ENCODE peak calls at places on chromosomes 3 and 15, in seven cellular contexts. V, C, N, A, I, W and Z are unnamed samples.

GRCh38 chr3:52237006-52237658 is 1.8 kb downstream of the TWF2 start:
- DNase-seq in V (peak), C (peak), N (no peak), A (no peak), I (no peak), W (no peak), Z (no peak)

GRCh38 chr3:4906107-4906621 is 73.1 kb upstream of the BHLHE40 start:
- DNase-seq in V (peak), C (no peak), N (no peak), A (no peak), I (no peak), W (peak), Z (no peak)

GRCh38 chr3:17175187-17175839 is 290.6 kb downstream of the PLCL2 start:
- DNase-seq in V (peak), C (no peak), N (no peak), A (no peak), I (no peak), W (no peak), Z (no peak)

GRCh38 chr3:183309276-183309675 is 56.2 kb downstream of the B3GNT5 start:
- DNase-seq in V (no peak), C (peak), N (no peak), A (no peak), I (no peak), W (no peak), Z (no peak)

GRCh38 chr3:135905058-135905724 is 60.3 kb upstream of the PPP2R3A start:
- DNase-seq in V (peak), C (no peak), N (no peak), A (no peak), I (no peak), W (no peak), Z (no peak)

GRCh38 chr3:12357456-12357855 is 68.6 kb downstream of the PPARG start:
- DNase-seq in V (no peak), C (no peak), N (no peak), A (no peak), I (no peak), W (no peak), Z (no peak)

GRCh38 chr3:34183581-34184313 is 385.3 kb downstream of the PDCD6IP start:
- DNase-seq in V (no peak), C (no peak), N (no peak), A (no peak), I (no peak), W (no peak), Z (no peak)

GRCh38 chr3:138889792-138890191 is 55.1 kb upstream of the PIK3CB start:
- DNase-seq in V (no peak), C (no peak), N (no peak), A (no peak), I (no peak), W (no peak), Z (no peak)

GRCh38 chr3:113606539-113607218 is 74.3 kb downstream of the SIDT1 start:
- DNase-seq in V (no peak), C (no peak), N (peak), A (no peak), I (no peak), W (no peak), Z (no peak)

GRCh38 chr3:17412950-17413530 is 329.4 kb downstream of the TBC1D5 start:
- DNase-seq in V (peak), C (no peak), N (no peak), A (peak), I (no peak), W (no peak), Z (no peak)

GRCh38 chr15:45804028-45804427 is 169.2 kb downstream of the SQOR start:
- DNase-seq in V (no peak), C (no peak), N (no peak), A (no peak), I (no peak), W (no peak), Z (no peak)

GRCh38 chr15:56699743-56700142 is 33.6 kb downstream of the ZNF280D start:
- DNase-seq in V (no peak), C (no peak), N (no peak), A (no peak), I (no peak), W (no peak), Z (no peak)

GRCh38 chr15:68479406-68479805 is 47.4 kb upstream of the ITGA11 start:
- DNase-seq in V (no peak), C (peak), N (no peak), A (no peak), I (peak), W (no peak), Z (no peak)

GRCh38 chr3:53109822-53110771 is 20.1 kb downstream of the RFT1 start:
- DNase-seq in V (peak), C (peak), N (peak), A (peak), I (no peak), W (no peak), Z (peak)

GRCh38 chr3:9247361-9248231 is 1.9 kb downstream of the SRGAP3 start:
- DNase-seq in V (no peak), C (no peak), N (no peak), A (no peak), I (no peak), W (no peak), Z (peak)

GRCh38 chr15:90600954-90601353 is 71.2 kb downstream of the CRTC3 start:
- DNase-seq in V (no peak), C (no peak), N (no peak), A (no peak), I (no peak), W (no peak), Z (no peak)

GRCh38 chr3:113276581-113277080 is 65.3 kb downstream of the BOC start:
- DNase-seq in V (no peak), C (no peak), N (no peak), A (no peak), I (no peak), W (no peak), Z (no peak)